ENCODE peak calls at places on chromosome 4, in four cellular contexts. K is stimulated activated CD4-positive, alpha-beta T cell treated with anti-CD3 and anti-CD28 coated beads, Interleukin-4, amount 100 ng/mL, for 1 hour; U is activated CD4-positive, alpha-beta T cell treated with anti-CD3 and anti-CD28 coated beads, Interleukin-2, amount 50 U/mL, for 48 hours; F is Karpas-422. B is an unnamed sample.

GRCh38 chr4:169724251-169724650 is 33.5 kb downstream of the HPF1 start:
- DNase-seq in U (no peak), K (no peak), F (no peak), B (no peak)

GRCh38 chr4:13529130-13529919 is 15.0 kb downstream of the NKX3-2 start:
- DNase-seq in K (no peak), F (no peak), U (no peak), B (no peak)

GRCh38 chr4:38531126-38531737 is 132.8 kb upstream of the KLF3 start:
- DNase-seq in K (no peak), F (no peak), U (no peak), B (no peak)

GRCh38 chr4:125115941-125116340 is 198.8 kb upstream of the FAT4 start:
- DNase-seq in K (no peak), U (no peak), F (no peak), B (no peak)

GRCh38 chr4:8580321-8581093 is at the start of gene GPR78:
- DNase-seq in U (peak), K (peak), F (no peak), B (peak)

GRCh38 chr4:184934961-184935360 is 83.3 kb upstream of the HELT start:
- DNase-seq in U (no peak), K (no peak), F (no peak), B (no peak)

GRCh38 chr4:145739840-145740239 is 59.9 kb downstream of the C4orf51 start:
- DNase-seq in F (no peak), K (no peak), U (no peak), B (no peak)

GRCh38 chr4:2292679-2293108 is 30.8 kb upstream of the MXD4 start:
- DNase-seq in U (no peak), F (no peak), K (no peak), B (no peak)

GRCh38 chr4:10084651-10085320 is 31.8 kb downstream of the WDR1 start:
- DNase-seq in U (no peak), K (no peak), F (no peak), B (no peak)

GRCh38 chr4:72564184-72564583 is 4.8 kb downstream of the ADAMTS3 start:
- DNase-seq in U (no peak), F (no peak), K (no peak), B (no peak)

GRCh38 chr4:110208419-110208818 is 10.0 kb upstream of the ELOVL6 start:
- DNase-seq in F (no peak), K (no peak), U (no peak), B (no peak)

GRCh38 chr4:166432842-166433241 is 559.8 kb downstream of the TLL1 start:
- DNase-seq in F (no peak), U (no peak), K (no peak), B (no peak)

GRCh38 chr4:128061566-128062536 is 739 bp downstream of the LARP1B start:
- DNase-seq in F (peak), U (peak), K (peak), B (peak)

GRCh38 chr4:67091668-67092067 is 453.6 kb downstream of the CENPC start:
- DNase-seq in U (no peak), K (no peak), F (no peak), B (no peak)

GRCh38 chr4:187302456-187302855 is 578.8 kb upstream of the FAT1 start:
- DNase-seq in K (no peak), U (no peak), F (no peak), B (no peak)

GRCh38 chr4:2647403-2648158 is 108.6 kb downstream of the TNIP2 start:
- DNase-seq in F (no peak), K (no peak), U (no peak), B (no peak)

GRCh38 chr4:171857302-171858005 is 44.2 kb downstream of the GALNTL6 start:
- DNase-seq in F (no peak), U (no peak), K (no peak), B (no peak)

GRCh38 chr4:172982151-172982590 is 186.4 kb upstream of the GALNT7 start:
- DNase-seq in F (no peak), K (no peak), U (no peak), B (no peak)

GRCh38 chr4:152073738-152074137 is 312.9 kb upstream of the GATB start:
- DNase-seq in K (no peak), U (no peak), F (no peak), B (no peak)

GRCh38 chr4:3854661-3855060 is 88.5 kb downstream of the ADRA2C start:
- DNase-seq in U (no peak), F (no peak), K (no peak), B (no peak)

GRCh38 chr4:65665951-65666523 is 4.3 kb downstream of the EPHA5 start:
- DNase-seq in F (no peak), K (no peak), U (no peak), B (no peak)

GRCh38 chr4:176261018-176261417 is 8.0 kb downstream of the ASB5 start:
- DNase-seq in K (no peak), U (no peak), F (no peak), B (no peak)

GRCh38 chr4:6327220-6327917 is 57.7 kb downstream of the WFS1 start:
- DNase-seq in U (peak), K (peak), F (peak), B (peak)

GRCh38 chr4:6834867-6835266 is 52.3 kb downstream of the KIAA0232 start:
- DNase-seq in U (no peak), F (no peak), K (no peak), B (no peak)

GRCh38 chr4:56730097-56730496 is 49.0 kb upstream of the HOPX start:
- DNase-seq in U (no peak), K (no peak), F (no peak), B (no peak)

GRCh38 chr4:75848891-75849290 is 53.4 kb downstream of the PPEF2 start:
- DNase-seq in F (no peak), K (no peak), U (no peak), B (no peak)

GRCh38 chr4:39319678-39320077 is 46.5 kb downstream of the RFC1 start:
- DNase-seq in K (no peak), F (no peak), U (no peak), B (no peak)

GRCh38 chr4:56870927-56871326 is 36.8 kb upstream of the REST start:
- DNase-seq in U (no peak), F (no peak), K (no peak), B (no peak)

GRCh38 chr4:121069419-121069818 is 2.9 kb downstream of the NDNF start:
- DNase-seq in F (no peak), K (no peak), U (no peak), B (no peak)

GRCh38 chr4:187668683-187669082 is 326.9 kb upstream of the ZFP42 start:
- DNase-seq in K (no peak), U (no peak), F (no peak), B (no peak)

GRCh38 chr4:20217951-20218350 is 33.8 kb upstream of the SLIT2 start:
- DNase-seq in F (no peak), K (no peak), U (no peak), B (no peak)

GRCh38 chr4:186724861-186725419 is 1.3 kb upstream of the FAT1 start:
- DNase-seq in U (no peak), F (no peak), K (no peak), B (no peak)

GRCh38 chr4:38733663-38734062 is 49.1 kb downstream of the TLR10 start:
- DNase-seq in F (no peak), K (no peak), U (no peak), B (no peak)